ENCODE peak calls at places on chromosomes 5 and 9, in four cellular contexts. One of them, this sample, is unnamed.

GRCh38 chr5:131163315-131164119 is 1.5 kb downstream of the HINT1 start:
- DNase-seq in sigmoid colon: no peak
- DNase-seq in A549: no peak
- DNase-seq in stomach: no peak
- DNase-seq in this sample: no peak

GRCh38 chr9:87682085-87682484 is 43.8 kb upstream of the CTSL start:
- DNase-seq in stomach: no peak
- DNase-seq in A549: no peak
- DNase-seq in sigmoid colon: no peak
- DNase-seq in this sample: no peak

GRCh38 chr9:123302348-123303214 is 34.2 kb upstream of the STRBP start:
- DNase-seq in stomach: no peak
- DNase-seq in sigmoid colon: peak; percentile 29
- DNase-seq in A549: no peak
- DNase-seq in this sample: no peak

GRCh38 chr5:170151105-170151831 is 45.6 kb downstream of the FOXI1 start:
- DNase-seq in A549: peak; percentile 84
- DNase-seq in stomach: no peak
- DNase-seq in sigmoid colon: no peak
- DNase-seq in this sample: no peak

GRCh38 chr9:19934301-19934868 is 145.5 kb upstream of the SLC24A2 start:
- DNase-seq in sigmoid colon: no peak
- DNase-seq in stomach: peak; percentile 32
- DNase-seq in A549: no peak
- DNase-seq in this sample: peak; percentile 17

GRCh38 chr9:129669141-129669718 is 3.8 kb downstream of the PRRX2 start:
- DNase-seq in stomach: no peak
- DNase-seq in sigmoid colon: no peak
- DNase-seq in A549: peak; percentile 36
- DNase-seq in this sample: no peak

GRCh38 chr5:168782172-168782571 is 203.0 kb upstream of the PANK3 start:
- DNase-seq in sigmoid colon: no peak
- DNase-seq in A549: no peak
- DNase-seq in stomach: no peak
- DNase-seq in this sample: no peak

GRCh38 chr9:100774962-100775361 is 197.1 kb downstream of the CAVIN4 start:
- DNase-seq in A549: no peak
- DNase-seq in sigmoid colon: no peak
- DNase-seq in stomach: no peak
- DNase-seq in this sample: no peak

DNA sequence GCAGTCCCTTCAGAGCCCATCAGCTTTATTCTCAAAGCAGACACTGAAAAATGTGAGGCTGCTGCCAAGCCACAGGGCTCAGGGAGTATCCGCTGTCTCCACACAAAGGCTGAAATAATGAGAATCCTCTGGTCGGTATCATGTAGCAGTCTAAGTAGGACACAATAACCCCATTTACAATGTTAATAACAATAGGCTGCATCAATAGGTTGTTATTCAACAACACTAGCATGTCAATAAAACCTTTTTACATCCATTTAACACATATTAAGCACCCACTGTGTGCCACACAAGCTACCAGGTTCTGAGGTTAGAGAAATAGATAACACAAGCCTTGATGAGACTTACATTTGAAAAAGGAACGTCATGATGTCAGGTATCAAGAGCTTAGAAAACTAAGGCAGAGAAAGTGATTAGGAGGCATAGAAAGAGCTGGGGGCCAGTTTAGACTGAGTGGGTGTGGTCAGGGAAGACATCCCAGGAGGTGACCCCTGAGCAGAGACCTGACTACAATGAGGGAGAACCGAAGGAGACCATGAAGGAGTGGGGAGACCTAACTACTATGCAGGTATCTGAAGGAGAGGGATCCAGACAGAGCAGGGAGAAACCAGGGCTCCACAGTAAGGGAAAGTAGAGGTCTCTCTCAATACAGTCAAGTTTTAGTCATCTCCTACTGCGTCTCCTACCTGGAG is 140.1 kb upstream of the GRIA1 start:
- DNase-seq in stomach: no peak
- DNase-seq in sigmoid colon: no peak
- DNase-seq in A549: no peak
- DNase-seq in this sample: no peak
- H3K4me3 ChIP-seq in stomach: no peak overlapping the region
- H3K4me3 ChIP-seq in sigmoid colon: no peak overlapping the region
- H3K4me3 ChIP-seq in A549: no peak overlapping the region
- H3K4me3 ChIP-seq in this sample: no peak overlapping the region

GRCh38 chr5:132821791-132822190 is 8.7 kb downstream of the SHROOM1 start:
- DNase-seq in stomach: no peak
- DNase-seq in A549: no peak
- DNase-seq in sigmoid colon: no peak
- DNase-seq in this sample: no peak

GRCh38 chr5:132819468-132819867 is 6.4 kb downstream of the SOWAHA start:
- DNase-seq in A549: no peak
- DNase-seq in stomach: peak; percentile 27
- DNase-seq in sigmoid colon: no peak
- DNase-seq in this sample: no peak

GRCh38 chr5:132821350-132821749 is 8.2 kb downstream of the SOWAHA start:
- DNase-seq in A549: no peak
- DNase-seq in sigmoid colon: no peak
- DNase-seq in stomach: no peak
- DNase-seq in this sample: no peak

GRCh38 chr5:132822650-132823480 is 7.6 kb downstream of the SHROOM1 start:
- DNase-seq in sigmoid colon: no peak
- DNase-seq in A549: no peak
- DNase-seq in stomach: no peak
- DNase-seq in this sample: no peak

GRCh38 chr5:132820162-132820754 is 7.2 kb downstream of the SOWAHA start:
- DNase-seq in sigmoid colon: peak; percentile 94
- DNase-seq in stomach: peak; percentile 97
- DNase-seq in A549: peak; percentile 90
- DNase-seq in this sample: peak; percentile 98
- TF ChIP-seq EP300 in sigmoid colon: no peak
- TF ChIP-seq EP300 in stomach: no peak
- TF ChIP-seq EP300 in A549: no peak
- TF ChIP-seq EP300 in this sample: no peak

GRCh38 chr5:1785062-1785461 is 14.6 kb downstream of the MRPL36 start:
- DNase-seq in stomach: no peak
- DNase-seq in sigmoid colon: peak; percentile 39
- DNase-seq in A549: no peak
- DNase-seq in this sample: no peak

GRCh38 chr5:1781726-1782384 is 17.8 kb downstream of the MRPL36 start:
- DNase-seq in sigmoid colon: peak; percentile 52
- DNase-seq in stomach: no peak
- DNase-seq in A549: no peak
- DNase-seq in this sample: no peak

GRCh38 chr5:1782385-1783213 is 17.0 kb downstream of the MRPL36 start:
- DNase-seq in A549: no peak
- DNase-seq in sigmoid colon: peak; percentile 29
- DNase-seq in stomach: no peak
- DNase-seq in this sample: no peak

GRCh38 chr5:1784197-1785050 is 15.2 kb downstream of the MRPL36 start:
- DNase-seq in sigmoid colon: peak; percentile 45
- DNase-seq in A549: no peak
- DNase-seq in stomach: no peak
- DNase-seq in this sample: no peak

GRCh38 chr5:1783214-1783551 is 16.5 kb downstream of the MRPL36 start:
- DNase-seq in A549: no peak
- DNase-seq in sigmoid colon: peak; percentile 40
- DNase-seq in stomach: no peak
- DNase-seq in this sample: no peak
- H3K4me3 ChIP-seq in A549: no peak overlapping the region
- H3K4me3 ChIP-seq in sigmoid colon: no peak overlapping the region
- H3K4me3 ChIP-seq in stomach: no peak overlapping the region
- H3K4me3 ChIP-seq in this sample: no peak overlapping the region

DNA sequence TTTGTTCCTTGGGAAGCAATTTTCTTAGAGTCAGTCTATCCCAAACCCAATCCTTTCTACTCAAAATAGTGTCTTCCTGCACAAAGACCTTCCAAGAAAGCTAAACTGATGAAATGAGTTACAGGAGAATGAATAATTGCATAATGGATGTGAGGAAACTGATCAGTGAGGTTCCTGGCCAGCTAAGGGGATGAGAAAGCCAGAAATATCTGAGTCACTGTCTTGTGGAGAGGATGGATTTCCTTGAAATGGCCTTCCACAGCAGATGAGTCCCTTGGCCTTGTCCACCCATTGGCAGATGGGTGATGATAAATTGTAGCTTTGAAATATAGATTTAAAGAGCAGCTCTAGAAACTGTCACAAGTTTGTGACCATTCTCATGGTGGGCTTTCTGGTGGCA is 756.1 kb downstream of the DNAH5 start:
- DNase-seq in sigmoid colon: no peak
- DNase-seq in stomach: no peak
- DNase-seq in A549: no peak
- DNase-seq in this sample: no peak
- TF ChIP-seq EP300 in sigmoid colon: no peak
- TF ChIP-seq EP300 in stomach: no peak
- TF ChIP-seq EP300 in A549: no peak
- TF ChIP-seq EP300 in this sample: no peak

GRCh38 chr5:180291943-180292831 is at the start of gene MAPK9:
- DNase-seq in A549: peak; percentile 77
- DNase-seq in stomach: peak; percentile 89
- DNase-seq in sigmoid colon: peak; percentile 88
- DNase-seq in this sample: peak; percentile 69

GRCh38 chr5:180289433-180289832 is 2.5 kb downstream of the MAPK9 start:
- DNase-seq in stomach: peak; percentile 76
- DNase-seq in sigmoid colon: no peak
- DNase-seq in A549: no peak
- DNase-seq in this sample: no peak

GRCh38 chr5:180291234-180291940 is 496 bp downstream of the MAPK9 start:
- DNase-seq in stomach: peak; percentile 27
- DNase-seq in A549: peak; percentile 45
- DNase-seq in sigmoid colon: no peak
- DNase-seq in this sample: no peak

GRCh38 chr5:180289966-180290365 is 1.9 kb downstream of the MAPK9 start:
- DNase-seq in stomach: no peak
- DNase-seq in A549: no peak
- DNase-seq in sigmoid colon: no peak
- DNase-seq in this sample: no peak

DNA sequence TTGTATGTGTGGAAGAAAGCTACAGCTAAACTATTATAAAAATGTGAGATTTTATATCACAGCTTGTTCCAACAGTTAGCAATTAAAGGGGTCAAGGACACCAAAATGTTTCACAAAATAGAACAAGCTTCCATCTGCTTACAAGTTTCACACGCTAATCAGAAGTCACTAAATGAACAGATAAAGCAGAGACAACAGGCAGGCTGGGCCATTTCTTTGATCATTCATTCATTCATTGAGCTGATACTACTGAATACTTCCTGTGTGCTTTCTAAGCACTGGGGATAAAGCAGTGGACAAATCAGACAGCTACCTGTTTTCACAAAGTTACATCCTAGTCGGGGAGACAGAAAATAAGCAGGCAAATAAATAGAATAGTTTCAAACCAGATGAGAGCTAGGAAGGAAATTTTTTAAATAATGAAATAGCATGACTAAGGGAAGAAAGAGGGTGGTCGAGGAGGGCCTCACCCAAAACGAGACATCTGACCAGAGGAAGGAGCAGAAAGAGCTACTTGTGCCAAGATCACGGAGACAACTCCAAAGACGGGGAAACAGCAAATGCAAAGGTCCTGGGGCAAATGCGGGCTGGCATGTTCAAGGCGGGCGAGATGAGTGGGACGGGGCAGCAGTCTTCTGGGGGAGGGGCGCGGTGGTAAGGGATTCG is 1.2 kb downstream of the MAPK9 start:
- DNase-seq in sigmoid colon: no peak
- DNase-seq in A549: no peak
- DNase-seq in stomach: no peak
- DNase-seq in this sample: no peak
- H3K4me3 ChIP-seq in sigmoid colon: peak overlapping the region; percentile 99
- H3K4me3 ChIP-seq in A549: peak overlapping the region; percentile 74
- H3K4me3 ChIP-seq in stomach: peak overlapping the region; percentile 61
- H3K4me3 ChIP-seq in this sample: peak overlapping the region; percentile 93

DNA sequence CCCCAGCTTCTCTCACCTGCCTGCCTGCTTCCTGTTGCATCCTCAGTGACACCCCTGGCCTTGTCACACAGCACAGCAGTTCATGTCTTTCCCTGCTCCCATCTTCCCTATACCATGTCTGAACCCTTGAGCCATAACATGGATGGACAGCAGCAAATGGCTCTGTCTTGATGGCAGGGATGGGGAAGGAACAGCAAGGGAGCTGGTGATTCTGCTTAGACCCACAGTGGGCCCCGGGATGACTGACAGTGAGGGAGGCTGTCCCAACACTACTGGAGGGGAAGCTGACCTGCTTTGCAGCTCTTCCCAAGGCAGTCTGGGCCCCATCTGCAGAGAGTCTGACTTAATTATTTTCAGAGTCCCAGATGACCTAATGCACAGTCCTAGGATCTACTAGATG is 48.2 kb downstream of the MARCHF3 start:
- DNase-seq in sigmoid colon: no peak
- DNase-seq in A549: no peak
- DNase-seq in stomach: no peak
- DNase-seq in this sample: no peak
- TF ChIP-seq EP300 in sigmoid colon: no peak
- TF ChIP-seq EP300 in A549: no peak
- TF ChIP-seq EP300 in stomach: no peak
- TF ChIP-seq EP300 in this sample: no peak

DNA sequence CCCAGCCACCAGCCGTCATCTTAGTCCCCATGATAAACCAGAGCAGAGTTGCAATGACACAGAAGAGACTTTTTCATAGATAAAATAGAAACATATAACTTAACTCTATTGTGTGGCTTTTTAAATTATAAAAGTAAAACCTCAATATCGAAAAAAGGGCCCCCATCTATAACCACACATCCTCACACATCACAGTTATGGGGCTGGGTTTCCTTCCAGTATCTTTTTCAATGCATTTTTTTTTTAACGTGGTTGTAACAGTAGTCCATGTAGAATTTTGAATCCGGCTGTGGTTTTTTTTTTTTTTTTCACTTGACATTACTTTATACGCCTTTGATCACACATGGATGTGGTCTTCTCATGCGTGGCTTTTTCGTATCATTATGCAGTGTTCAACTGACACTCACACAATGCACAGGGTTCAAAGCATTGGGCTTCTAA is 77.4 kb downstream of the CFAP77 start:
- DNase-seq in sigmoid colon: no peak
- DNase-seq in A549: no peak
- DNase-seq in stomach: no peak
- DNase-seq in this sample: no peak
- H3K4me3 ChIP-seq in sigmoid colon: no peak overlapping the region
- H3K4me3 ChIP-seq in A549: no peak overlapping the region
- H3K4me3 ChIP-seq in stomach: no peak overlapping the region
- H3K4me3 ChIP-seq in this sample: no peak overlapping the region

This sample was measured in tibial nerve.